ENCODE peak calls at places on chromosomes 16 and 17, in four cellular contexts. A, Y, S and O are unnamed samples.

GRCh38 chr17:27612160-27612767 is 18.7 kb upstream of the LGALS9 start:
- DNase-seq in S (no peak), Y (no peak), A (no peak), O (no peak)

GRCh38 chr16:855471-855870 is 54.9 kb upstream of the GNG13 start:
- DNase-seq in Y (no peak), A (no peak), S (no peak), O (no peak)

GRCh38 chr17:82204831-82205719 is 7.6 kb downstream of the CCDC57 start:
- DNase-seq in A (no peak), Y (peak), S (no peak), O (no peak)

GRCh38 chr17:67993153-67993997 is 2.9 kb downstream of the C17orf58 start:
- DNase-seq in A (peak), S (peak), Y (peak), O (peak)

GRCh38 chr17:6374761-6375312 is 60.1 kb downstream of the AIPL1 start:
- DNase-seq in S (peak), A (peak), Y (peak), O (no peak)

GRCh38 chr17:29582254-29582765 is 7.1 kb downstream of the GIT1 start:
- DNase-seq in A (no peak), S (no peak), Y (no peak), O (no peak)

GRCh38 chr17:58337126-58337599 is 8.6 kb upstream of the TSPOAP1 start:
- DNase-seq in Y (no peak), A (no peak), S (no peak), O (no peak)

GRCh38 chr17:18006495-18007239 is 32.3 kb downstream of the ATPAF2 start:
- DNase-seq in S (no peak), A (no peak), Y (no peak), O (no peak)

GRCh38 chr17:45115871-45116270 is 16.4 kb downstream of the PLCD3 start:
- DNase-seq in S (no peak), A (no peak), Y (no peak), O (no peak)

GRCh38 chr17:77686903-77687302 is 271.6 kb upstream of the TNRC6C start:
- DNase-seq in S (no peak), A (no peak), Y (no peak), O (no peak)

GRCh38 chr16:70747703-70748631 is 53.0 kb downstream of the VAC14 start:
- DNase-seq in A (no peak), S (no peak), Y (no peak), O (no peak)

GRCh38 chr16:30184430-30185140 is 1.2 kb downstream of the CORO1A start:
- DNase-seq in Y (no peak), S (peak), A (peak), O (peak)

GRCh38 chr17:63772801-63773271 is 561 bp downstream of the CCDC47 start:
- DNase-seq in A (no peak), Y (peak), S (no peak), O (no peak)

GRCh38 chr17:9206989-9207317 is 185.6 kb downstream of the NTN1 start:
- DNase-seq in Y (no peak), S (no peak), A (no peak), O (no peak)

GRCh38 chr16:75761111-75761510 is 34.8 kb upstream of the CPHXL start:
- DNase-seq in A (no peak), S (no peak), Y (no peak), O (no peak)

GRCh38 chr16:71536752-71537499 is 10.7 kb downstream of the CHST4 start:
- DNase-seq in A (no peak), S (no peak), Y (no peak), O (no peak)

GRCh38 chr17:55286681-55287589 is 22.2 kb downstream of the HLF start:
- DNase-seq in Y (no peak), S (no peak), A (no peak), O (no peak)

GRCh38 chr17:56020369-56020768 is 132.9 kb upstream of the ANKFN1 start:
- DNase-seq in S (no peak), Y (no peak), A (no peak), O (no peak)

GRCh38 chr17:39648876-39649430 is 12.0 kb downstream of the STARD3 start:
- DNase-seq in S (no peak), A (no peak), Y (peak), O (no peak)

GRCh38 chr16:20833081-20833480 is 26.8 kb downstream of the REXO5 start:
- DNase-seq in Y (no peak), A (no peak), S (no peak), O (no peak)

GRCh38 chr17:68861602-68862001 is 93.6 kb downstream of the ABCA8 start:
- DNase-seq in S (no peak), Y (no peak), A (peak), O (no peak)

GRCh38 chr17:28745052-28745776 is 1.4 kb downstream of the TRAF4 start:
- DNase-seq in Y (peak), S (no peak), A (peak), O (no peak)

GRCh38 chr16:10504404-10504885 is 76.0 kb downstream of the EMP2 start:
- DNase-seq in Y (no peak), S (no peak), A (no peak), O (no peak)

GRCh38 chr17:67902531-67903231 is 77.4 kb downstream of the BPTF start:
- DNase-seq in S (no peak), A (no peak), Y (no peak), O (no peak)

GRCh38 chr16:24118126-24118821 is 137.9 kb upstream of the CACNG3 start:
- DNase-seq in Y (no peak), S (no peak), A (no peak), O (no peak)